ENCODE peak calls at places on chromosomes 12 and 14, in six cellular contexts. X is NCI-H510A; T is NCI-H1694 treated with DMSO at 0.1 percent for 48 hours; S is right atrium auricular region; Q is T47D; F is stimulated activated CD4-positive, alpha-beta T cell treated with anti-CD3 and anti-CD28 coated beads, Interleukin-4, amount 100 ng/mL, for 48 hours. H is an unnamed sample.

GRCh38 chr12:119154435-119154818 is 24.3 kb upstream of the HSPB8 start:
- DNase-seq in X (no peak), F (no peak), T (no peak), S (no peak), Q (no peak), H (no peak)

GRCh38 chr12:124592050-124592449 is 24.6 kb upstream of the NCOR2 start:
- DNase-seq in S (no peak), Q (no peak), X (no peak), F (no peak), T (no peak), H (no peak)

GRCh38 chr14:87805315-87805723 is 187.7 kb downstream of the GALC start:
- DNase-seq in Q (no peak), S (no peak), X (no peak), T (peak), F (peak), H (no peak)

GRCh38 chr12:89064780-89065179 is 287.5 kb downstream of the DUSP6 start:
- DNase-seq in F (no peak), T (no peak), S (no peak), Q (no peak), X (no peak), H (no peak)

GRCh38 chr14:54564071-54564798 is 2.7 kb upstream of the SAMD4A start:
- DNase-seq in X (no peak), F (no peak), T (peak), Q (peak), S (no peak), H (peak)

GRCh38 chr12:112979281-112979680 is 962 bp downstream of the OAS2 start:
- DNase-seq in T (no peak), S (peak), F (peak), X (no peak), Q (no peak), H (no peak)

GRCh38 chr12:115267464-115267863 is 583.5 kb upstream of the TBX3 start:
- DNase-seq in S (no peak), Q (no peak), F (no peak), X (no peak), T (no peak), H (no peak)

GRCh38 chr12:52245259-52245961 is 12.4 kb downstream of the KRT7 start:
- DNase-seq in Q (no peak), X (no peak), T (no peak), S (no peak), F (no peak), H (no peak)

GRCh38 chr12:104720346-104721064 is 237.6 kb downstream of the SLC41A2 start:
- DNase-seq in S (no peak), X (no peak), T (no peak), Q (no peak), F (peak), H (no peak)

GRCh38 chr12:64577046-64577445 is 33.2 kb upstream of the RASSF3 start:
- DNase-seq in T (no peak), S (no peak), X (no peak), F (no peak), Q (no peak), H (no peak)

GRCh38 chr14:95415993-95416392 is 96.3 kb upstream of the CLMN start:
- DNase-seq in Q (no peak), F (no peak), X (no peak), T (no peak), S (no peak), H (no peak)

GRCh38 chr14:63891148-63891964 is 38.6 kb downstream of the SYNE2 start:
- DNase-seq in X (no peak), Q (no peak), F (no peak), T (peak), S (no peak), H (peak)

GRCh38 chr12:116821291-116821690 is 60.0 kb downstream of the HRK start:
- DNase-seq in T (no peak), S (no peak), X (no peak), F (no peak), Q (no peak), H (no peak)

GRCh38 chr12:99495797-99496196 is 151.8 kb upstream of the GARIN6 start:
- DNase-seq in F (no peak), T (no peak), X (no peak), S (no peak), Q (no peak), H (no peak)

GRCh38 chr12:46959484-46959883 is 119.9 kb upstream of the PCED1B start:
- DNase-seq in Q (no peak), T (no peak), X (no peak), F (no peak), S (no peak), H (no peak)

GRCh38 chr12:109435428-109436180 is 41.5 kb downstream of the KCTD10 start:
- DNase-seq in T (no peak), S (no peak), F (no peak), X (no peak), Q (no peak), H (no peak)

GRCh38 chr12:89348894-89349669 is 3.2 kb downstream of the DUSP6 start:
- DNase-seq in S (no peak), X (no peak), Q (no peak), F (no peak), T (no peak), H (no peak)

GRCh38 chr12:46915861-46916260 is 90.1 kb upstream of the SLC38A4 start:
- DNase-seq in X (no peak), F (no peak), Q (no peak), S (no peak), T (no peak), H (no peak)

GRCh38 chr14:32224731-32225377 is 21.8 kb upstream of the RNU6-8 start:
- DNase-seq in F (no peak), Q (no peak), T (peak), S (no peak), X (peak), H (peak)

GRCh38 chr12:131596115-131596514 is 114.8 kb upstream of the SFSWAP start:
- DNase-seq in T (no peak), X (no peak), F (no peak), S (no peak), Q (no peak), H (no peak)

GRCh38 chr14:88036422-88036821 is 31.5 kb downstream of the GPR65 start:
- DNase-seq in F (no peak), T (no peak), S (no peak), X (no peak), Q (no peak), H (no peak)

H was measured in DMS 273 treated with DMSO at 0.1 percent for 48 hours.